ENCODE peak calls at places on chromosomes 13 and 19, in five cellular contexts. Z is erythroblast; F is AG04449; R is CD8-positive, alpha-beta T cell; W is activated effector memory CD4-positive, alpha-beta T cell treated with Interleukin-2 at 50 U/mL for 16 hours. Y is an unnamed sample.
A peak's percentile ranks its signal among the peaks of the same experiment; 100 is the strongest.

GRCh38 chr19:33381101-33381500 is 7.6 kb downstream of the CEBPG start:
- DNase-seq in F (no peak), Z (no peak), R (no peak), W (no peak), Y (no peak)

GRCh38 chr13:98475521-98475920 is 101.4 kb downstream of the STK24 start:
- DNase-seq in Z (no peak), W (no peak), R (no peak), F (no peak), Y (no peak)

GRCh38 chr13:79225487-79226232 is 180.4 kb downstream of the RBM26 start:
- DNase-seq in R (no peak), Z (no peak), F (no peak), W (no peak), Y (no peak)

GRCh38 chr13:50635504-50635903 is 208.0 kb downstream of the DLEU7 start:
- DNase-seq in F (no peak), W (no peak), Z (no peak), R (no peak), Y (no peak)

GRCh38 chr19:40220674-40221073 is 2.5 kb upstream of the TTC9B start:
- DNase-seq in Z (no peak), F (no peak), W (no peak), R (no peak), Y (no peak)

GRCh38 chr19:51136333-51136732 is 5.8 kb upstream of the SIGLEC7 start:
- DNase-seq in R (no peak), W (no peak), F (no peak), Z (no peak), Y (no peak)

GRCh38 chr13:23385931-23386330 is 47.6 kb downstream of the SACS start:
- DNase-seq in Z (no peak), F (no peak), R (no peak), W (no peak), Y (no peak)

GRCh38 chr13:75345191-75345590 is 136.8 kb downstream of the TBC1D4 start:
- DNase-seq in R (no peak), Z (no peak), F (no peak), W (no peak), Y (no peak)

GRCh38 chr13:40023608-40024577 is 368.4 kb downstream of the COG6 start:
- DNase-seq in W (no peak), F (no peak), Z (no peak), R (no peak), Y (no peak)

GRCh38 chr13:80151016-80151415 is 189.9 kb downstream of the SPRY2 start:
- DNase-seq in F (no peak), Z (no peak), W (no peak), R (no peak), Y (no peak)

GRCh38 chr19:13018037-13018914 is 23.0 kb downstream of the NFIX start:
- DNase-seq in W (no peak), F (no peak), R (no peak), Z (no peak), Y (no peak)

GRCh38 chr13:99908129-99908805 is 63.3 kb downstream of the ZIC5 start:
- DNase-seq in F (no peak), Z (no peak), R (no peak), W (no peak), Y (no peak)

GRCh38 chr19:46951236-46951986 is 68.2 kb upstream of the NPAS1 start:
- DNase-seq in Z (no peak), R (no peak), W (no peak), F (no peak), Y (no peak)

GRCh38 chr13:107650081-107650701 is 565.1 kb downstream of the LIG4 start:
- DNase-seq in W (no peak), Z (peak; percentile 44), F (no peak), R (no peak), Y (no peak)

GRCh38 chr19:42076375-42076944 is 494 bp downstream of the ZNF574 start:
- DNase-seq in R (peak; percentile 12), W (no peak), Z (no peak), F (no peak), Y (no peak)

GRCh38 chr13:109769921-109770320 is 16.5 kb downstream of the IRS2 start:
- DNase-seq in W (no peak), Z (no peak), F (no peak), R (no peak), Y (no peak)

GRCh38 chr19:1884719-1885334 is 469 bp downstream of the ABHD17A start:
- DNase-seq in Z (no peak), R (no peak), F (no peak), W (no peak), Y (no peak)

GRCh38 chr13:99967884-99968520 is 3.6 kb downstream of the ZIC5 start:
- DNase-seq in R (no peak), W (no peak), Z (no peak), F (no peak), Y (no peak)

GRCh38 chr19:52237771-52238400 is 31.5 kb upstream of the ZNF766 start:
- DNase-seq in F (peak; percentile 23), W (peak; percentile 31), R (peak; percentile 12), Z (peak; percentile 57), Y (no peak)

GRCh38 chr13:101473458-101473857 is 21.0 kb downstream of the ITGBL1 start:
- DNase-seq in R (no peak), F (peak; percentile 47), Z (no peak), W (no peak), Y (no peak)

GRCh38 chr13:91719033-91719432 is 320.6 kb downstream of the GPC5 start:
- DNase-seq in Z (no peak), R (no peak), W (no peak), F (no peak), Y (no peak)

GRCh38 chr13:42484396-42484795 is 89.6 kb upstream of the TNFSF11 start:
- DNase-seq in F (no peak), Z (no peak), R (no peak), W (no peak), Y (no peak)